ENCODE peak calls at places on chromosomes 12 and 14, in four cellular contexts. X is K562, I is HepG2, P is GM12878. E is an unnamed sample.

GRCh38 chr14:51869426-51870113 is 9.2 kb downstream of the GNG2 start:
- DNase-seq in X (no peak), I (no peak), P (no peak), E (no peak)

GRCh38 chr12:68498736-68499135 is 112.0 kb upstream of the RAP1B start:
- DNase-seq in X (no peak), I (no peak), P (no peak), E (no peak)

GRCh38 chr12:7833831-7834230 is 38.9 kb downstream of the SLC2A14 start:
- DNase-seq in X (no peak), I (peak; percentile 14), P (no peak), E (peak; percentile 12)

GRCh38 chr12:108313236-108313608 is 25.9 kb downstream of the CMKLR1 start:
- DNase-seq in X (no peak), I (no peak), P (no peak), E (no peak)

GRCh38 chr12:49626836-49627235 is 3.5 kb downstream of the PRPF40B start:
- DNase-seq in X (no peak), I (no peak), P (no peak), E (no peak)

GRCh38 chr14:91351508-91351853 is 66.1 kb downstream of the CCDC88C start:
- DNase-seq in X (no peak), I (no peak), P (no peak), E (no peak)

GRCh38 chr12:10406725-10407124 is 2.8 kb downstream of the KLRC4 start:
- DNase-seq in X (no peak), I (no peak), P (no peak), E (no peak)

GRCh38 chr14:103879570-103880333 is 32.4 kb upstream of the PPP1R13B start:
- DNase-seq in X (peak; percentile 17), I (peak; percentile 97), P (no peak), E (no peak)

GRCh38 chr12:86601550-86602308 is 345.5 kb upstream of the MGAT4C start:
- DNase-seq in X (no peak), I (no peak), P (no peak), E (no peak)

GRCh38 chr12:64610092-64610659 is at the start of gene RASSF3:
- DNase-seq in X (peak; percentile 89), I (peak; percentile 44), P (no peak), E (peak; percentile 67)

GRCh38 chr14:59362533-59362932 is 102.6 kb downstream of the GPR135 start:
- DNase-seq in X (no peak), I (no peak), P (no peak), E (peak; percentile 79)

GRCh38 chr14:40219032-40219431 is 786.8 kb upstream of the FBXO33 start:
- DNase-seq in X (no peak), I (no peak), P (no peak), E (no peak)

GRCh38 chr12:110763578-110763977 is 20.9 kb upstream of the PPP1CC start:
- DNase-seq in X (no peak), I (no peak), P (no peak), E (no peak)

GRCh38 chr12:20629414-20630156 is 65.5 kb upstream of the SLCO1C1 start:
- DNase-seq in X (no peak), I (peak; percentile 84), P (no peak), E (peak; percentile 21)

GRCh38 chr12:27802511-27802910 is 22.5 kb upstream of the MANSC4 start:
- DNase-seq in X (no peak), I (no peak), P (no peak), E (no peak)

GRCh38 chr12:89789862-89790261 is 81.2 kb upstream of the ATP2B1 start:
- DNase-seq in X (no peak), I (no peak), P (peak; percentile 43), E (no peak)

GRCh38 chr12:38543151-38543550 is 226.6 kb downstream of the ALG10B start:
- DNase-seq in X (no peak), I (no peak), P (no peak), E (no peak)

GRCh38 chr12:27901959-27902358 is 70.6 kb downstream of the PTHLH start:
- DNase-seq in X (no peak), I (no peak), P (no peak), E (peak; percentile 44)

GRCh38 chr14:35390577-35391387 is 13.8 kb downstream of the NFKBIA start:
- DNase-seq in X (peak; percentile 67), I (no peak), P (no peak), E (no peak)

GRCh38 chr14:61749867-61750266 is 12.4 kb upstream of the SNAPC1 start:
- DNase-seq in X (peak; percentile 44), I (peak; percentile 45), P (no peak), E (no peak)

GRCh38 chr14:104650057-104650980 is 39.1 kb upstream of the INF2 start:
- DNase-seq in X (peak; percentile 80), I (peak; percentile 37), P (no peak), E (peak; percentile 31)

GRCh38 chr12:105233045-105233905 is 2.7 kb downstream of the APPL2 start:
- DNase-seq in X (no peak), I (no peak), P (no peak), E (no peak)

GRCh38 chr12:5656836-5657235 is 224.9 kb downstream of the NTF3 start:
- DNase-seq in X (no peak), I (no peak), P (no peak), E (no peak)

GRCh38 chr12:21428241-21428640 is 9.2 kb upstream of the PYROXD1 start:
- DNase-seq in X (no peak), I (no peak), P (no peak), E (peak; percentile 45)

GRCh38 chr12:111578276-111578970 is 20.7 kb downstream of the ATXN2 start:
- DNase-seq in X (peak; percentile 59), I (peak; percentile 89), P (no peak), E (peak; percentile 91)

GRCh38 chr12:14769462-14769836 is 33.8 kb downstream of the WBP11 start:
- DNase-seq in X (no peak), I (peak; percentile 42), P (no peak), E (peak; percentile 20)
- TF ChIP-seq MXI1 in X (no peak), I (no peak), P (no peak), E (no peak)

DNA sequence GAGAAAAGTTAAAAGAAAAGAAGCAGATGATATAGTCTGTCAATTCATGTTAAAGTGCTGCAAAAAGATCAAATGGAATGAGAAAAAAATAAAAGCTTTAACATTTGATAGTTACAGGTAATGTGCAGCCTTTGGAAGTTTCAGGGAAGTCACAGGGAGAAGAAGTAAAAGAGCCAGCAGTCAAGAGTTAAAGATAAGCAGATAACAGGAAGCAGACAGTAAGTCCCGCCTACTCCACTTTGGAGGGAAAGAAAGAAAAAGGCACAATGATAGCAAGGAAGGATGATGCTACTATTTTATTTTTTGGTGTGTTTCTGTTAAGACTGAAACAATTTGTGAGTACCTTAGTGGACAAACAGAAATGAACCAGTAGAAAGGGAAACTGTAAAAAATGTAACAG is 111.1 kb upstream of the KRR1 start:
- DNase-seq in X (no peak), I (no peak), P (no peak), E (no peak)
- H3K4me1 ChIP-seq in X (no peaks in the 10 kb centered on the region), I (peaks cover 28% of the 10 kb centered on the region), P (no peaks in the 10 kb centered on the region), E (peaks cover 3% of the 10 kb centered on the region)

GRCh38 chr12:88549929-88550328 is 30.3 kb downstream of the KITLG start:
- DNase-seq in X (no peak), I (no peak), P (no peak), E (no peak)

GRCh38 chr12:88552672-88553079 is 27.6 kb downstream of the KITLG start:
- DNase-seq in X (no peak), I (peak; percentile 9), P (no peak), E (peak; percentile 55)

GRCh38 chr12:88558341-88558867 is 21.9 kb downstream of the KITLG start:
- DNase-seq in X (no peak), I (no peak), P (no peak), E (no peak)

GRCh38 chr12:88556213-88556612 is 24.1 kb downstream of the KITLG start:
- DNase-seq in X (no peak), I (no peak), P (no peak), E (no peak)

DNA sequence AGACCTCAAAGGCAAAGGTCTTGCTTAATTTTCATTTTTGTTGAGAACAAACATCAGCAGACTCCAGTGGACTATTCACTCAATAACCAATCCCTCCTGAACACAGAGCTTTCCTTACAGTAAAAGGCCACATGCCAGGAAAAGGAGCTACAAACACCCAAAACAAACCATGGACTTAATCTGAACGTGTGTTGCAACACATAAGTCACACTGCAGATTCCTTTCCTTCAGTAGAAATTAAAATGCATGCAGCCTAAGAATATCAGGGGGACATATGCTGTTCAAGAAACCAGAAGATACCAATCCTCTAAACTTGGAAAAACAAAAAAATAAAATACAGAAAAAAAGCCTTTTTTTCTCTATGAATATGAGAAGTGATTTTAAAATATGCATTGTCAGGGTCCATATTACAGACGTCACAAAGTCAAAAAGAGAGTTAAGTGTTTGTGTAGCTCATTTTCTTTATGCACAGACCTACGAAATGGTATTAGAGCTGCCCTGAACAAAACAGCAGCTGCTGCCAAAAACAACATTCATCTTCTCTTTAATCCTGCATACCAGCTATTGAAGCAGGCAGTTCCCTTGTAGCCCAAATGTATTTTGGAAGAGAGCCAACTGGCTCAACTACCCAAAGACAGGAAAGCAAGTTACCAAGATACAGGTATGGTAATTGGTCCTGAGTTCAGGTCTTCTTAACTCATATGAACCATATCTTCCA is 26.2 kb downstream of the KITLG start:
- DNase-seq in X (no peak), I (peak; percentile 62), P (no peak), E (peak; percentile 64)
- TF ChIP-seq CEBPB in X (no peak), I (peak; percentile 35), P (no peak), E (peak; percentile 86)

GRCh38 chr14:70188608-70189540 is at the start of gene SLC8A3:
- DNase-seq in X (no peak), I (no peak), P (no peak), E (peak; percentile 37)
- TF ChIP-seq MXI1 in X (no peak), I (no peak), P (no peak), E (no peak)

GRCh38 chr12:124754949-124755800 is 108.5 kb downstream of the SCARB1 start:
- DNase-seq in X (no peak), I (no peak), P (no peak), E (peak; percentile 67)

GRCh38 chr12:124753230-124753595 is 110.5 kb downstream of the SCARB1 start:
- DNase-seq in X (no peak), I (no peak), P (no peak), E (no peak)

GRCh38 chr12:124753993-124754392 is 109.7 kb downstream of the SCARB1 start:
- DNase-seq in X (no peak), I (no peak), P (no peak), E (no peak)

GRCh38 chr12:124755801-124756148 is 107.9 kb downstream of the SCARB1 start:
- DNase-seq in X (no peak), I (no peak), P (no peak), E (no peak)

GRCh38 chr12:124754491-124754890 is 109.2 kb downstream of the SCARB1 start:
- DNase-seq in X (no peak), I (no peak), P (no peak), E (no peak)
- H3K4me1 ChIP-seq in X (no peaks in the 10 kb centered on the region), I (peaks cover 26% of the 10 kb centered on the region), P (peaks cover 9% of the 10 kb centered on the region), E (peaks cover 10% of the 10 kb centered on the region)

DNA sequence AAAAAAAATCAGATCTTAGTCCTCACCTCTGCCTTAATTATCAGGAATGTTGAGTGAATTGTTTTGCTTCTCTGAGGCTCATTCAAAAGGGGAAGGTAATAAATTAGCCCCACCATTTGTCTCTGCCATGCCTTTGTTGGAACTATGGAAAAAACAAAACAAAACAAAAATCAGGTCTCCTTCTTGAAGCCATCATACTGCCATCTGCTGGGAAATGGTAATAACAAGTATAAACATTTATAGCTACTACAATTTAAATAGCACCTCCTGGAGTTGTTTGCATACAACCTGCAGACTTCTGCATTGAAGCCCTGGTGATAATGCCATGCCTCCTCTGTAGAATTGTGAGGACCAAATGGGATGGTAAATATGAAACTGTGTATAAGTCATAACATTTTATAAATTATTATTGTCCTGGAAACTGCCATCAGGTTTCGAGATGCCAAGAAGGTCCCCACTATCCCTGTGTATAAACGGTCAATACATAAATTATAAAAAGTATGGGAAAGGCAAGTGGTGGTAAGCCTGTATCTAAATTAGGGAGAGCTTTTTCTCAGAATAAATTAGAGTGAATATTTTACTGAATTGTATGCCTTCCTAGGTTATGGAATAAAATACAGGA is 87.2 kb upstream of the FGD4 start:
- DNase-seq in X (peak; percentile 37), I (peak; percentile 42), P (peak; percentile 21), E (peak; percentile 72)
- TF ChIP-seq CEBPB in X (no peak), I (no peak), P (no peak), E (no peak)

E was measured in IMR-90.